ENCODE peak calls at places on chromosomes 1 and 21, in seven cellular contexts. I, N, T, E, Q, U and K are unnamed samples.

GRCh38 chr21:45158491-45159423 is 84.4 kb downstream of the ADARB1 start:
- DNase-seq in I (no peak), N (no peak), T (no peak), E (no peak), Q (no peak), U (no peak), K (no peak)

GRCh38 chr1:156704930-156705320 is 458 bp downstream of the CRABP2 start:
- DNase-seq in I (no peak), N (no peak), T (peak; percentile 68), E (no peak), Q (peak; percentile 78), U (no peak), K (no peak)

GRCh38 chr1:230029244-230029643 is 37.8 kb upstream of the GALNT2 start:
- DNase-seq in I (no peak), N (no peak), T (no peak), E (no peak), Q (no peak), U (no peak), K (no peak)

GRCh38 chr21:32794643-32795042 is 23.1 kb upstream of the PAXBP1 start:
- DNase-seq in I (no peak), N (no peak), T (no peak), E (no peak), Q (no peak), U (no peak), K (no peak)

GRCh38 chr1:172134087-172134731 is 286.3 kb upstream of the C1orf105 start:
- DNase-seq in I (no peak), N (no peak), T (no peak), E (no peak), Q (no peak), U (no peak), K (no peak)

GRCh38 chr1:45622267-45622890 is 1.5 kb downstream of the CCDC17 start:
- DNase-seq in I (no peak), N (no peak), T (no peak), E (peak; percentile 18), Q (no peak), U (no peak), K (no peak)

GRCh38 chr1:109929588-109930251 is 19.1 kb downstream of the CSF1 start:
- DNase-seq in I (no peak), N (no peak), T (no peak), E (no peak), Q (no peak), U (no peak), K (no peak)

GRCh38 chr21:46097826-46098286 is at the start of gene COL6A2:
- DNase-seq in I (no peak), N (no peak), T (no peak), E (peak; percentile 54), Q (peak; percentile 60), U (peak; percentile 60), K (no peak)

GRCh38 chr21:45455321-45456013 is 50.5 kb downstream of the COL18A1 start:
- DNase-seq in I (no peak), N (no peak), T (no peak), E (no peak), Q (peak; percentile 70), U (peak; percentile 26), K (no peak)

GRCh38 chr1:197541411-197541810 is 233.9 kb downstream of the DENND1B start:
- DNase-seq in I (no peak), N (no peak), T (no peak), E (peak; percentile 12), Q (no peak), U (no peak), K (no peak)

GRCh38 chr1:50936321-50936720 is 23.7 kb downstream of the FAF1 start:
- DNase-seq in I (no peak), N (no peak), T (no peak), E (no peak), Q (no peak), U (no peak), K (no peak)

GRCh38 chr1:211331011-211331709 is 4.5 kb downstream of the TRAF5 start:
- DNase-seq in I (no peak), N (no peak), T (no peak), E (no peak), Q (no peak), U (no peak), K (no peak)

GRCh38 chr1:44316231-44316759 is 38.8 kb downstream of the ERI3 start:
- DNase-seq in I (no peak), N (no peak), T (peak; percentile 28), E (no peak), Q (no peak), U (no peak), K (no peak)

GRCh38 chr1:44312652-44313196 is 42.3 kb downstream of the ERI3 start:
- DNase-seq in I (no peak), N (no peak), T (no peak), E (no peak), Q (no peak), U (no peak), K (no peak)

GRCh38 chr1:44313265-44313918 is 41.7 kb downstream of the ERI3 start:
- DNase-seq in I (no peak), N (no peak), T (no peak), E (no peak), Q (no peak), U (no peak), K (no peak)

GRCh38 chr1:44315521-44315920 is 39.5 kb downstream of the ERI3 start:
- DNase-seq in I (no peak), N (no peak), T (no peak), E (no peak), Q (no peak), U (no peak), K (no peak)

GRCh38 chr1:44314401-44314800 is 40.7 kb downstream of the ERI3 start:
- DNase-seq in I (no peak), N (no peak), T (no peak), E (no peak), Q (no peak), U (no peak), K (no peak)
- H3K36me3 ChIP-seq in I (peaks cover 26% of the 10 kb centered on the region), N (no peaks in the 10 kb centered on the region), T (peaks cover 20% of the 10 kb centered on the region), E (peaks cover 92% of the 10 kb centered on the region), Q (no peaks in the 10 kb centered on the region), U (peaks cover 19% of the 10 kb centered on the region), K (peaks cover 10% of the 10 kb centered on the region)

GRCh38 chr1:17765444-17766411 is 10.6 kb downstream of the ACTL8 start:
- DNase-seq in I (no peak), N (no peak), T (no peak), E (no peak), Q (no peak), U (no peak), K (no peak)

GRCh38 chr1:17771014-17771413 is 15.9 kb downstream of the ACTL8 start:
- DNase-seq in I (no peak), N (no peak), T (no peak), E (no peak), Q (no peak), U (no peak), K (no peak)

GRCh38 chr1:17764578-17764977 is 9.4 kb downstream of the ACTL8 start:
- DNase-seq in I (no peak), N (no peak), T (no peak), E (no peak), Q (no peak), U (no peak), K (no peak)

GRCh38 chr1:17772580-17773215 is 17.6 kb downstream of the ACTL8 start:
- DNase-seq in I (no peak), N (no peak), T (no peak), E (no peak), Q (no peak), U (no peak), K (no peak)

DNA sequence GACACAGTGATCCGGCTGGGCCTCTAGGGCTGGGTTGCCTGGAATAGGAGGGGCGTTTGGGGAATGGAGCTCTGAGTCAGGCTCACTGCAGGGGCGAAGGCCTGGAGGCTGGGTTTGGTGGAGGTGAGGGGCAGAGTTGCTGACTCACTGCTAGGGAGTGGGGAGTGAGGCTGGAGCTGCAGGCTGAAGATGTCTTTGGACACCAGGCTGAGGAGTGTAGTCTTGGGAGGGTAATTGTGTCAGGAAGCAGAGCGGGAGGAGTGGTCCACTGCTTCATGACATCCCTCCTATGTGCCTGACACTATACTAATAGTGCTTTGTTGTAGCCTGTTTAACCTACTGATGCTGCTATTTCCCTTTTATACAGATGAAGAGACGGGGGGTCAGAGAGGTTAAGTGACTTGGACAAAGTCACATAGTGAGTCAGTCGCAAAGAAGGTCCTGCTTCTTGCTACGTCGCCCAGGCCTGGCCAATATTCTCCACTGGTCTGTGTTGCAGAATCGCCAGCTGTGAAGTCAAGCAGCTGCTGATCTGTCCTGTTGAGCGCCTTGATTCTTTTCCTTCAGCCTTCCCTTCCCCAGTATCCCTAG is 13.6 kb downstream of the ACTL8 start:
- DNase-seq in I (no peak), N (no peak), T (no peak), E (no peak), Q (no peak), U (no peak), K (no peak)
- H3K4me1 ChIP-seq in I (peaks cover 19% of the 10 kb centered on the region), N (no peaks in the 10 kb centered on the region), T (no peaks in the 10 kb centered on the region), E (peaks cover 19% of the 10 kb centered on the region), Q (no peaks in the 10 kb centered on the region), U (no peaks in the 10 kb centered on the region), K (no peaks in the 10 kb centered on the region)

GRCh38 chr1:208562021-208562950 is 318.1 kb upstream of the PLXNA2 start:
- DNase-seq in I (no peak), N (no peak), T (no peak), E (no peak), Q (no peak), U (no peak), K (no peak)

GRCh38 chr1:208557695-208558094 is 313.5 kb upstream of the PLXNA2 start:
- DNase-seq in I (no peak), N (no peak), T (no peak), E (no peak), Q (no peak), U (no peak), K (no peak)

GRCh38 chr1:208556461-208556860 is 312.3 kb upstream of the PLXNA2 start:
- DNase-seq in I (no peak), N (no peak), T (no peak), E (no peak), Q (no peak), U (no peak), K (no peak)

GRCh38 chr1:208559597-208559996 is 315.4 kb upstream of the PLXNA2 start:
- DNase-seq in I (no peak), N (no peak), T (no peak), E (no peak), Q (no peak), U (no peak), K (no peak)

GRCh38 chr1:208557046-208557445 is 312.9 kb upstream of the PLXNA2 start:
- DNase-seq in I (no peak), N (no peak), T (no peak), E (no peak), Q (no peak), U (no peak), K (no peak)
- H3K36me3 ChIP-seq in I (no peaks in the 10 kb centered on the region), N (no peaks in the 10 kb centered on the region), T (no peaks in the 10 kb centered on the region), E (no peaks in the 10 kb centered on the region), Q (no peaks in the 10 kb centered on the region), U (no peaks in the 10 kb centered on the region), K (no peaks in the 10 kb centered on the region)

GRCh38 chr1:204868340-204868700 is 2.3 kb upstream of the NFASC start:
- DNase-seq in I (no peak), N (no peak), T (no peak), E (no peak), Q (no peak), U (no peak), K (no peak)
- H3K4me1 ChIP-seq in I (no peaks in the 10 kb centered on the region), N (peaks cover 7% of the 10 kb centered on the region), T (no peaks in the 10 kb centered on the region), E (peaks cover 8% of the 10 kb centered on the region), Q (peaks cover 4% of the 10 kb centered on the region), U (no peaks in the 10 kb centered on the region), K (no peaks in the 10 kb centered on the region)

GRCh38 chr1:9746651-9747050 is 77.1 kb downstream of the CLSTN1 start:
- DNase-seq in I (no peak), N (no peak), T (no peak), E (no peak), Q (no peak), U (no peak), K (no peak)
- H3K36me3 ChIP-seq in I (peaks cover 39% of the 10 kb centered on the region), N (peaks cover 18% of the 10 kb centered on the region), T (peaks cover 21% of the 10 kb centered on the region), E (peaks cover 94% of the 10 kb centered on the region), Q (peaks cover 8% of the 10 kb centered on the region), U (peaks cover 34% of the 10 kb centered on the region), K (no peaks in the 10 kb centered on the region)